ENCODE peak calls at places on chromosomes 16 and 17, in ten cellular contexts. E is CD4-positive, CD25-positive, alpha-beta regulatory T cell; D is hepatocyte; Q is SK-N-SH; B is right atrium auricular region; I is fibroblast of the aortic adventitia; H is OCI-LY7; O is A549; M is upper lobe of right lung; T is neural progenitor cell. W is an unnamed sample.

GRCh38 chr17:43373343-43373742 is 25.4 kb upstream of the ARL4D start:
- DNase-seq in E (no peak), D (no peak), Q (no peak), B (no peak), I (no peak), H (no peak), O (no peak), M (no peak), T (no peak), W (no peak)

GRCh38 chr16:64865037-64865696 is 256.7 kb downstream of the CDH11 start:
- DNase-seq in E (no peak), D (no peak), Q (no peak), B (no peak), I (peak), H (no peak), O (no peak), M (no peak), T (no peak), W (no peak)

GRCh38 chr16:1762196-1762878 is 9.0 kb downstream of the NME3 start:
- DNase-seq in E (no peak), D (no peak), Q (no peak), B (no peak), I (no peak), H (no peak), O (no peak), M (no peak), T (no peak), W (no peak)

GRCh38 chr16:21069986-21070385 is 80.7 kb downstream of the DNAH3 start:
- DNase-seq in E (no peak), D (no peak), Q (no peak), B (no peak), I (no peak), H (no peak), O (no peak), M (no peak), T (no peak), W (no peak)

GRCh38 chr17:82685291-82685690 is 13.2 kb downstream of the RAB40B start:
- DNase-seq in E (no peak), D (no peak), Q (no peak), B (no peak), I (no peak), H (no peak), O (no peak), M (no peak), T (no peak), W (no peak)

GRCh38 chr16:85090166-85090565 is 22.1 kb downstream of the CIBAR2 start:
- DNase-seq in E (no peak), D (no peak), Q (peak), B (no peak), I (peak), H (no peak), O (no peak), M (no peak), T (no peak), W (no peak)

GRCh38 chr17:81550830-81551457 is 1.2 kb downstream of the FAAP100 start:
- DNase-seq in E (no peak), D (no peak), Q (no peak), B (no peak), I (no peak), H (no peak), O (no peak), M (no peak), T (no peak), W (no peak)

GRCh38 chr16:8893426-8893825 is 11.3 kb downstream of the LITAFD start:
- DNase-seq in E (no peak), D (no peak), Q (no peak), B (no peak), I (no peak), H (no peak), O (no peak), M (peak), T (no peak), W (no peak)

GRCh38 chr17:63496663-63497400 is 20.0 kb downstream of the ACE start:
- DNase-seq in E (no peak), D (no peak), Q (no peak), B (no peak), I (no peak), H (no peak), O (no peak), M (no peak), T (no peak), W (no peak)

GRCh38 chr17:28912281-28912937 is 9.5 kb upstream of the DHRS13 start:
- DNase-seq in E (no peak), D (no peak), Q (no peak), B (no peak), I (no peak), H (no peak), O (no peak), M (no peak), T (no peak), W (no peak)

GRCh38 chr17:45394913-45395568 is 37.6 kb downstream of the ARHGAP27 start:
- DNase-seq in E (no peak), D (peak), Q (peak), B (peak), I (peak), H (peak), O (peak), M (peak), T (peak), W (peak)

GRCh38 chr17:80878876-80879722 is 112.5 kb upstream of the CHMP6 start:
- DNase-seq in E (no peak), D (no peak), Q (no peak), B (no peak), I (no peak), H (no peak), O (no peak), M (peak), T (no peak), W (no peak)

GRCh38 chr17:44758414-44759095 is at the start of gene ADAM11:
- DNase-seq in E (no peak), D (no peak), Q (peak), B (no peak), I (no peak), H (no peak), O (peak), M (peak), T (peak), W (no peak)

GRCh38 chr17:29591737-29592624 is 951 bp upstream of the ANKRD13B start:
- DNase-seq in E (peak), D (peak), Q (peak), B (no peak), I (no peak), H (peak), O (peak), M (peak), T (peak), W (peak)

GRCh38 chr17:38453951-38454421 is 25.7 kb downstream of the ARHGAP23 start:
- DNase-seq in E (no peak), D (peak), Q (peak), B (no peak), I (no peak), H (no peak), O (no peak), M (no peak), T (peak), W (no peak)

GRCh38 chr16:14452066-14452465 is 178.0 kb downstream of the PARN start:
- DNase-seq in E (no peak), D (no peak), Q (no peak), B (no peak), I (no peak), H (no peak), O (no peak), M (no peak), T (no peak), W (no peak)

GRCh38 chr16:20931066-20931465 is 30.5 kb downstream of the LYRM1 start:
- DNase-seq in E (no peak), D (no peak), Q (no peak), B (no peak), I (peak), H (no peak), O (no peak), M (no peak), T (no peak), W (no peak)

GRCh38 chr17:75737133-75737962 is 16.1 kb downstream of the ITGB4 start:
- DNase-seq in E (no peak), D (peak), Q (no peak), B (no peak), I (no peak), H (no peak), O (no peak), M (no peak), T (no peak), W (no peak)

GRCh38 chr17:9195961-9196668 is 174.8 kb downstream of the NTN1 start:
- DNase-seq in E (no peak), D (peak), Q (no peak), B (no peak), I (no peak), H (no peak), O (no peak), M (no peak), T (peak), W (no peak)

GRCh38 chr16:31276600-31276999 is 16.8 kb downstream of the ITGAM start:
- DNase-seq in E (no peak), D (no peak), Q (no peak), B (no peak), I (no peak), H (no peak), O (no peak), M (peak), T (no peak), W (no peak)

GRCh38 chr17:68613739-68614298 is 12.7 kb upstream of the FAM20A start:
- DNase-seq in E (no peak), D (peak), Q (peak), B (peak), I (peak), H (peak), O (peak), M (no peak), T (peak), W (peak)

GRCh38 chr17:28204751-28205150 is 114.2 kb upstream of the TMEM97 start:
- DNase-seq in E (no peak), D (no peak), Q (no peak), B (no peak), I (peak), H (no peak), O (no peak), M (no peak), T (no peak), W (no peak)

GRCh38 chr16:84625556-84625955 is 7.7 kb upstream of the COTL1 start:
- DNase-seq in E (no peak), D (no peak), Q (no peak), B (no peak), I (no peak), H (no peak), O (no peak), M (no peak), T (no peak), W (no peak)

GRCh38 chr17:41690497-41690896 is 1.8 kb downstream of the EIF1 start:
- DNase-seq in E (no peak), D (no peak), Q (no peak), B (no peak), I (no peak), H (no peak), O (no peak), M (no peak), T (no peak), W (no peak)

GRCh38 chr16:87951550-87952538 is 610 bp downstream of the BANP start:
- DNase-seq in E (no peak), D (peak), Q (peak), B (no peak), I (peak), H (peak), O (no peak), M (no peak), T (no peak), W (no peak)

GRCh38 chr17:73639322-73639721 is 4.9 kb downstream of the SDK2 start:
- DNase-seq in E (no peak), D (no peak), Q (peak), B (no peak), I (no peak), H (no peak), O (no peak), M (peak), T (no peak), W (no peak)

GRCh38 chr17:76498886-76499667 is 2.1 kb downstream of the RHBDF2 start:
- DNase-seq in E (no peak), D (no peak), Q (no peak), B (no peak), I (no peak), H (peak), O (peak), M (no peak), T (no peak), W (no peak)

GRCh38 chr17:57877803-57878202 is 28.0 kb upstream of the MRPS23 start:
- DNase-seq in E (no peak), D (no peak), Q (no peak), B (no peak), I (no peak), H (no peak), O (no peak), M (no peak), T (no peak), W (no peak)

GRCh38 chr17:82883461-82884031 is 43.7 kb upstream of the ZNF750 start:
- DNase-seq in E (no peak), D (no peak), Q (no peak), B (no peak), I (no peak), H (no peak), O (no peak), M (no peak), T (no peak), W (no peak)

GRCh38 chr17:60102632-60103047 is 23.9 kb upstream of the HEATR6 start:
- DNase-seq in E (no peak), D (no peak), Q (no peak), B (no peak), I (peak), H (peak), O (peak), M (peak), T (no peak), W (peak)

GRCh38 chr17:45364531-45365390 is 47.9 kb upstream of the MAP3K14 start:
- DNase-seq in E (no peak), D (no peak), Q (peak), B (no peak), I (peak), H (peak), O (no peak), M (peak), T (peak), W (peak)

GRCh38 chr16:11670171-11671131 is 2.2 kb downstream of the SNN start:
- DNase-seq in E (no peak), D (no peak), Q (no peak), B (no peak), I (no peak), H (no peak), O (no peak), M (no peak), T (no peak), W (no peak)

GRCh38 chr17:30173649-30174048 is 57.0 kb downstream of the NSRP1 start:
- DNase-seq in E (no peak), D (no peak), Q (no peak), B (no peak), I (peak), H (no peak), O (no peak), M (no peak), T (no peak), W (no peak)

GRCh38 chr17:72518810-72519597 is 398.2 kb downstream of the SOX9 start:
- DNase-seq in E (no peak), D (peak), Q (no peak), B (no peak), I (no peak), H (no peak), O (peak), M (peak), T (no peak), W (no peak)

GRCh38 chr16:46621006-46621629 is at the start of gene SHCBP1:
- DNase-seq in E (peak), D (peak), Q (peak), B (peak), I (peak), H (peak), O (peak), M (peak), T (peak), W (peak)

GRCh38 chr17:32491371-32492280 is 4.8 kb downstream of the CDK5R1 start:
- DNase-seq in E (no peak), D (no peak), Q (peak), B (no peak), I (no peak), H (no peak), O (no peak), M (peak), T (no peak), W (no peak)

DNA sequence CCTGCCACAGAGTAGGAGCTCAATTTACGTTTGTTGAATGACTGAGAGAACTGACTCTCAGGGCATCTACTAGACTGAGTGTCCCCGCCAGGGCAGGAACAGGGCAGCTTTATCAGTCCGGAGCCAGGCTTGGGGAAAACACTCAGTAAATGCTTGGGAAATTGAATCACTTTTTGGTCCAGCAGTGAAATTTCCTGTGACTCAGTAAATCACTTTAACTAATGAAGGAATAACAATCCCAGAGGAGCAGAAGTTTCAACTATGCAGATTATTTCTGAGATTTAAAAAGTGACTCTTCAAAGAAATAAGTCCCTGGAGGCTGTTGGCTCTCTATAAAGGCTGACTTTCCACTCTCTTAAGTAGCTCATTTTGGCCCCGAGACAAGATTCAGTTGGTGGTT is 101.8 kb downstream of the FOXL1 start:
- DNase-seq in E (no peak), D (no peak), Q (no peak), B (peak), I (peak), H (no peak), O (no peak), M (no peak), T (no peak), W (peak)
- H3K4me3 ChIP-seq in E (no peak), D (no peak), Q (no peak), B (no peak), I (no peak), H (no peak), O (no peak), M (no peak), T (no peak), W (no peak)

GRCh38 chr16:77323695-77324094 is 111.1 kb downstream of the ADAMTS18 start:
- DNase-seq in E (no peak), D (no peak), Q (no peak), B (no peak), I (no peak), H (no peak), O (no peak), M (no peak), T (no peak), W (no peak)
- H3K4me3 ChIP-seq in E (no peak), D (no peak), Q (no peak), B (no peak), I (no peak), H (no peak), O (no peak), M (no peak), T (no peak), W (no peak)

GRCh38 chr17:7334938-7335538 is 1.3 kb upstream of the ACAP1 start:
- DNase-seq in E (no peak), D (no peak), Q (no peak), B (no peak), I (no peak), H (no peak), O (no peak), M (no peak), T (no peak), W (no peak)

GRCh38 chr17:7340179-7340578 is 3.9 kb downstream of the ACAP1 start:
- DNase-seq in E (no peak), D (no peak), Q (no peak), B (no peak), I (no peak), H (no peak), O (no peak), M (no peak), T (no peak), W (no peak)

GRCh38 chr17:7341842-7342241 is 5.5 kb downstream of the ACAP1 start:
- DNase-seq in E (no peak), D (no peak), Q (no peak), B (no peak), I (no peak), H (no peak), O (no peak), M (no peak), T (no peak), W (no peak)

DNA sequence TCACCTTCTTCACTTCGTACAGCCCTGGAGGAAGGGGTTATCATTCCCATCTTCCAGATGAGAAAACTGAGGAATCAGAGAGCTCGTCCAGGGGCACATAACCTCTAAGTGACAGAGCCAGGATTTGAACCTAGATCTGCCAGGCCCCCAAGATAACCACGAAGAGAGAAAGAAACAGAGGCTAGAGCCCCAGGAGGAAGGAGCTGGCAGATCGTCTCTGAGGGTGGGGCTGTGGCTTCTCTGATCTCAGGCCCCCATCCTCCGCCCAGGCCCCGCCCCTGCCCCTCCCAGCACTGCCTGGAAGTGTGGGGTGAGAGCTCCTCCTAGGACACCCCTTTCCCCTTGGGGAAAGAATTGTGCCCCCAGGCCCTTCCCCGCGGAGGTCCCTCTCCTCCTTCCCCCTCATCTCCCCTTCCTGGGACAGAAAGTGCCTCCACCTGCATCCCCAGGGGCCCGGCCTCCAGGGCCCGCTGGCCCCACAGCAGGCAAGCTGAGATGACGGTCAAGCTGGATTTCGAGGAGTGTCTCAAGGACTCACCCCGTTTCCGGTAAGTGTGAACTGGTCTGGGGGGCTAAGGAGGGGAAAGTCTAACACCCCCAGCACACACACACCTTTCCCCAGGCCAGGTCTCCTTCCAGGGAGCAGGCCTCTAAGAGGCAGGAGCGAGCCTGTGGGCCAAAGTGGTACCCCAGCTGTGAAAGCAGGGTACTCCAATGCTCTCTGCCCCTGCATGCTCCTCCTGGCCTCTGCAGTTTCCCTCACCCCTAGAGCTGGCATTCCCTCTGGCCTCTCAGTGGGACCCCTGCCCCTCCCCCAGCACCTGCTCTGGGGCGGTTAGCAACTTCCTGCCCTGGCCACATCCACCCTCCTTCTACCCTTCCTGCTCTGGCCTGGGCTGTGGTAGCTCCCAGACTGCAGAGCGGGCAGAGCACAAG is at the start of gene ACAP1:
- DNase-seq in E (peak), D (no peak), Q (no peak), B (no peak), I (no peak), H (peak), O (no peak), M (peak), T (no peak), W (no peak)
- H3K4me3 ChIP-seq in E (peak), D (no peak), Q (no peak), B (peak), I (no peak), H (peak), O (no peak), M (peak), T (no peak), W (no peak)

GRCh38 chr17:55930291-55930809 is 179.5 kb downstream of the PCTP start:
- DNase-seq in E (no peak), D (no peak), Q (no peak), B (no peak), I (no peak), H (no peak), O (no peak), M (no peak), T (no peak), W (no peak)
- H3K4me3 ChIP-seq in E (no peak), D (no peak), Q (no peak), B (no peak), I (no peak), H (no peak), O (no peak), M (no peak), T (no peak), W (no peak)